ENCODE peak calls at places on chromosomes 1 and 21, in six cellular contexts. One of them, this sample, is unnamed.

GRCh38 chr21:39715804-39716397 is 29.1 kb upstream of the IGSF5 start:
- DNase-seq in stimulated activated CD4-positive, alpha-beta T cell treated with anti-CD3 and anti-CD28 coated beads, TNF-alpha, amount 100 ng/mL, for 4 hours: peak
- DNase-seq in DMS 273 treated with DMSO at 0.1 percent for 48 hours: no peak
- DNase-seq in H9: peak
- DNase-seq in lower lobe of right lung: no peak
- DNase-seq in HT-29: peak
- DNase-seq in this sample: peak

GRCh38 chr1:8910914-8911313 is 32.4 kb upstream of the ENO1 start:
- DNase-seq in HT-29: no peak
- DNase-seq in H9: no peak
- DNase-seq in lower lobe of right lung: no peak
- DNase-seq in DMS 273 treated with DMSO at 0.1 percent for 48 hours: no peak
- DNase-seq in stimulated activated CD4-positive, alpha-beta T cell treated with anti-CD3 and anti-CD28 coated beads, TNF-alpha, amount 100 ng/mL, for 4 hours: no peak
- DNase-seq in this sample: no peak

GRCh38 chr1:27391511-27392095 is 819 bp upstream of the GPR3 start:
- DNase-seq in DMS 273 treated with DMSO at 0.1 percent for 48 hours: no peak
- DNase-seq in stimulated activated CD4-positive, alpha-beta T cell treated with anti-CD3 and anti-CD28 coated beads, TNF-alpha, amount 100 ng/mL, for 4 hours: no peak
- DNase-seq in HT-29: peak
- DNase-seq in H9: peak
- DNase-seq in lower lobe of right lung: no peak
- DNase-seq in this sample: peak

GRCh38 chr1:15159166-15159555 is 5.6 kb downstream of the TMEM51 start:
- DNase-seq in H9: no peak
- DNase-seq in HT-29: no peak
- DNase-seq in stimulated activated CD4-positive, alpha-beta T cell treated with anti-CD3 and anti-CD28 coated beads, TNF-alpha, amount 100 ng/mL, for 4 hours: no peak
- DNase-seq in lower lobe of right lung: no peak
- DNase-seq in DMS 273 treated with DMSO at 0.1 percent for 48 hours: no peak
- DNase-seq in this sample: no peak

GRCh38 chr1:18608534-18608933 is 22.1 kb upstream of the PAX7 start:
- DNase-seq in lower lobe of right lung: no peak
- DNase-seq in HT-29: peak
- DNase-seq in DMS 273 treated with DMSO at 0.1 percent for 48 hours: no peak
- DNase-seq in H9: no peak
- DNase-seq in stimulated activated CD4-positive, alpha-beta T cell treated with anti-CD3 and anti-CD28 coated beads, TNF-alpha, amount 100 ng/mL, for 4 hours: no peak
- DNase-seq in this sample: no peak

GRCh38 chr1:220221670-220222069 is 50.6 kb downstream of the RAB3GAP2 start:
- DNase-seq in lower lobe of right lung: no peak
- DNase-seq in H9: no peak
- DNase-seq in stimulated activated CD4-positive, alpha-beta T cell treated with anti-CD3 and anti-CD28 coated beads, TNF-alpha, amount 100 ng/mL, for 4 hours: no peak
- DNase-seq in DMS 273 treated with DMSO at 0.1 percent for 48 hours: no peak
- DNase-seq in HT-29: no peak
- DNase-seq in this sample: no peak

GRCh38 chr1:210747890-210748289 is 386.1 kb downstream of the KCNH1 start:
- DNase-seq in lower lobe of right lung: no peak
- DNase-seq in H9: no peak
- DNase-seq in HT-29: no peak
- DNase-seq in DMS 273 treated with DMSO at 0.1 percent for 48 hours: no peak
- DNase-seq in stimulated activated CD4-positive, alpha-beta T cell treated with anti-CD3 and anti-CD28 coated beads, TNF-alpha, amount 100 ng/mL, for 4 hours: no peak
- DNase-seq in this sample: no peak

GRCh38 chr1:155324717-155325595 is 4.3 kb downstream of the RUSC1 start:
- DNase-seq in HT-29: peak
- DNase-seq in stimulated activated CD4-positive, alpha-beta T cell treated with anti-CD3 and anti-CD28 coated beads, TNF-alpha, amount 100 ng/mL, for 4 hours: no peak
- DNase-seq in DMS 273 treated with DMSO at 0.1 percent for 48 hours: peak
- DNase-seq in lower lobe of right lung: peak
- DNase-seq in H9: peak
- DNase-seq in this sample: peak

GRCh38 chr1:221162352-221162751 is 283.1 kb downstream of the HLX start:
- DNase-seq in lower lobe of right lung: no peak
- DNase-seq in HT-29: no peak
- DNase-seq in H9: no peak
- DNase-seq in DMS 273 treated with DMSO at 0.1 percent for 48 hours: no peak
- DNase-seq in stimulated activated CD4-positive, alpha-beta T cell treated with anti-CD3 and anti-CD28 coated beads, TNF-alpha, amount 100 ng/mL, for 4 hours: no peak
- DNase-seq in this sample: no peak

GRCh38 chr1:185862235-185862634 is 128.0 kb downstream of the HMCN1 start:
- DNase-seq in stimulated activated CD4-positive, alpha-beta T cell treated with anti-CD3 and anti-CD28 coated beads, TNF-alpha, amount 100 ng/mL, for 4 hours: no peak
- DNase-seq in H9: no peak
- DNase-seq in HT-29: no peak
- DNase-seq in lower lobe of right lung: no peak
- DNase-seq in DMS 273 treated with DMSO at 0.1 percent for 48 hours: no peak
- DNase-seq in this sample: peak

GRCh38 chr1:234927312-234927967 is 201.2 kb downstream of the TOMM20 start:
- DNase-seq in H9: peak
- DNase-seq in DMS 273 treated with DMSO at 0.1 percent for 48 hours: no peak
- DNase-seq in HT-29: no peak
- DNase-seq in lower lobe of right lung: no peak
- DNase-seq in stimulated activated CD4-positive, alpha-beta T cell treated with anti-CD3 and anti-CD28 coated beads, TNF-alpha, amount 100 ng/mL, for 4 hours: no peak
- DNase-seq in this sample: no peak

GRCh38 chr1:197706593-197706992 is 68.7 kb downstream of the DENND1B start:
- DNase-seq in HT-29: no peak
- DNase-seq in stimulated activated CD4-positive, alpha-beta T cell treated with anti-CD3 and anti-CD28 coated beads, TNF-alpha, amount 100 ng/mL, for 4 hours: no peak
- DNase-seq in H9: no peak
- DNase-seq in DMS 273 treated with DMSO at 0.1 percent for 48 hours: no peak
- DNase-seq in lower lobe of right lung: no peak
- DNase-seq in this sample: no peak

GRCh38 chr21:42609806-42610205 is 43.6 kb upstream of the PDE9A start:
- DNase-seq in DMS 273 treated with DMSO at 0.1 percent for 48 hours: no peak
- DNase-seq in lower lobe of right lung: no peak
- DNase-seq in HT-29: no peak
- DNase-seq in H9: no peak
- DNase-seq in stimulated activated CD4-positive, alpha-beta T cell treated with anti-CD3 and anti-CD28 coated beads, TNF-alpha, amount 100 ng/mL, for 4 hours: no peak
- DNase-seq in this sample: no peak

GRCh38 chr1:186839077-186839400 is 10.3 kb downstream of the PLA2G4A start:
- DNase-seq in stimulated activated CD4-positive, alpha-beta T cell treated with anti-CD3 and anti-CD28 coated beads, TNF-alpha, amount 100 ng/mL, for 4 hours: no peak
- DNase-seq in DMS 273 treated with DMSO at 0.1 percent for 48 hours: no peak
- DNase-seq in HT-29: peak
- DNase-seq in H9: no peak
- DNase-seq in lower lobe of right lung: no peak
- DNase-seq in this sample: no peak

GRCh38 chr1:149997585-149998262 is 12.8 kb downstream of the OTUD7B start:
- DNase-seq in HT-29: no peak
- DNase-seq in H9: no peak
- DNase-seq in stimulated activated CD4-positive, alpha-beta T cell treated with anti-CD3 and anti-CD28 coated beads, TNF-alpha, amount 100 ng/mL, for 4 hours: no peak
- DNase-seq in lower lobe of right lung: no peak
- DNase-seq in DMS 273 treated with DMSO at 0.1 percent for 48 hours: no peak
- DNase-seq in this sample: no peak

GRCh38 chr21:46104104-46104503 is 6.2 kb downstream of the COL6A2 start:
- DNase-seq in DMS 273 treated with DMSO at 0.1 percent for 48 hours: no peak
- DNase-seq in stimulated activated CD4-positive, alpha-beta T cell treated with anti-CD3 and anti-CD28 coated beads, TNF-alpha, amount 100 ng/mL, for 4 hours: no peak
- DNase-seq in lower lobe of right lung: no peak
- DNase-seq in H9: no peak
- DNase-seq in HT-29: no peak
- DNase-seq in this sample: no peak

GRCh38 chr1:174169342-174169741 is 10.0 kb downstream of the RABGAP1L start:
- DNase-seq in stimulated activated CD4-positive, alpha-beta T cell treated with anti-CD3 and anti-CD28 coated beads, TNF-alpha, amount 100 ng/mL, for 4 hours: no peak
- DNase-seq in DMS 273 treated with DMSO at 0.1 percent for 48 hours: no peak
- DNase-seq in lower lobe of right lung: no peak
- DNase-seq in HT-29: no peak
- DNase-seq in H9: no peak
- DNase-seq in this sample: no peak

GRCh38 chr1:67584938-67585337 is 100.1 kb upstream of the GADD45A start:
- DNase-seq in DMS 273 treated with DMSO at 0.1 percent for 48 hours: no peak
- DNase-seq in lower lobe of right lung: no peak
- DNase-seq in stimulated activated CD4-positive, alpha-beta T cell treated with anti-CD3 and anti-CD28 coated beads, TNF-alpha, amount 100 ng/mL, for 4 hours: no peak
- DNase-seq in HT-29: no peak
- DNase-seq in H9: no peak
- DNase-seq in this sample: no peak

GRCh38 chr1:245686006-245686405 is 531.2 kb downstream of the KIF26B start:
- DNase-seq in lower lobe of right lung: peak
- DNase-seq in DMS 273 treated with DMSO at 0.1 percent for 48 hours: no peak
- DNase-seq in HT-29: no peak
- DNase-seq in H9: no peak
- DNase-seq in stimulated activated CD4-positive, alpha-beta T cell treated with anti-CD3 and anti-CD28 coated beads, TNF-alpha, amount 100 ng/mL, for 4 hours: no peak
- DNase-seq in this sample: no peak

GRCh38 chr21:42545317-42545716 is 31.7 kb downstream of the SLC37A1 start:
- DNase-seq in H9: no peak
- DNase-seq in HT-29: no peak
- DNase-seq in DMS 273 treated with DMSO at 0.1 percent for 48 hours: no peak
- DNase-seq in stimulated activated CD4-positive, alpha-beta T cell treated with anti-CD3 and anti-CD28 coated beads, TNF-alpha, amount 100 ng/mL, for 4 hours: no peak
- DNase-seq in lower lobe of right lung: no peak
- DNase-seq in this sample: no peak

GRCh38 chr21:39599191-39599966 is 13.4 kb upstream of the B3GALT5 start:
- DNase-seq in DMS 273 treated with DMSO at 0.1 percent for 48 hours: no peak
- DNase-seq in stimulated activated CD4-positive, alpha-beta T cell treated with anti-CD3 and anti-CD28 coated beads, TNF-alpha, amount 100 ng/mL, for 4 hours: no peak
- DNase-seq in lower lobe of right lung: no peak
- DNase-seq in H9: no peak
- DNase-seq in HT-29: no peak
- DNase-seq in this sample: no peak

GRCh38 chr1:65890201-65890600 is 97.5 kb downstream of the PDE4B start:
- DNase-seq in stimulated activated CD4-positive, alpha-beta T cell treated with anti-CD3 and anti-CD28 coated beads, TNF-alpha, amount 100 ng/mL, for 4 hours: no peak
- DNase-seq in lower lobe of right lung: no peak
- DNase-seq in HT-29: no peak
- DNase-seq in H9: no peak
- DNase-seq in DMS 273 treated with DMSO at 0.1 percent for 48 hours: no peak
- DNase-seq in this sample: no peak

GRCh38 chr1:199855580-199855979 is 171.9 kb upstream of the NR5A2 start:
- DNase-seq in H9: no peak
- DNase-seq in stimulated activated CD4-positive, alpha-beta T cell treated with anti-CD3 and anti-CD28 coated beads, TNF-alpha, amount 100 ng/mL, for 4 hours: no peak
- DNase-seq in HT-29: no peak
- DNase-seq in lower lobe of right lung: no peak
- DNase-seq in DMS 273 treated with DMSO at 0.1 percent for 48 hours: no peak
- DNase-seq in this sample: no peak

GRCh38 chr1:231107600-231108326 is 54.1 kb upstream of the TRIM67 start:
- DNase-seq in lower lobe of right lung: no peak
- DNase-seq in DMS 273 treated with DMSO at 0.1 percent for 48 hours: no peak
- DNase-seq in HT-29: no peak
- DNase-seq in stimulated activated CD4-positive, alpha-beta T cell treated with anti-CD3 and anti-CD28 coated beads, TNF-alpha, amount 100 ng/mL, for 4 hours: no peak
- DNase-seq in H9: no peak
- DNase-seq in this sample: no peak

GRCh38 chr1:18091660-18092446 is 15.7 kb upstream of the IGSF21 start:
- DNase-seq in lower lobe of right lung: no peak
- DNase-seq in DMS 273 treated with DMSO at 0.1 percent for 48 hours: no peak
- DNase-seq in HT-29: no peak
- DNase-seq in stimulated activated CD4-positive, alpha-beta T cell treated with anti-CD3 and anti-CD28 coated beads, TNF-alpha, amount 100 ng/mL, for 4 hours: no peak
- DNase-seq in H9: no peak
- DNase-seq in this sample: no peak

GRCh38 chr1:42379794-42380616 is 587 bp upstream of the RIMKLA start:
- DNase-seq in stimulated activated CD4-positive, alpha-beta T cell treated with anti-CD3 and anti-CD28 coated beads, TNF-alpha, amount 100 ng/mL, for 4 hours: no peak
- DNase-seq in DMS 273 treated with DMSO at 0.1 percent for 48 hours: no peak
- DNase-seq in HT-29: peak
- DNase-seq in H9: peak
- DNase-seq in lower lobe of right lung: peak
- DNase-seq in this sample: peak

GRCh38 chr1:233569636-233570035 is 44.3 kb upstream of the KCNK1 start:
- DNase-seq in HT-29: no peak
- DNase-seq in DMS 273 treated with DMSO at 0.1 percent for 48 hours: no peak
- DNase-seq in H9: no peak
- DNase-seq in stimulated activated CD4-positive, alpha-beta T cell treated with anti-CD3 and anti-CD28 coated beads, TNF-alpha, amount 100 ng/mL, for 4 hours: no peak
- DNase-seq in lower lobe of right lung: no peak
- DNase-seq in this sample: no peak

GRCh38 chr1:25774921-25775774 is 24.8 kb upstream of the SELENON start:
- DNase-seq in H9: no peak
- DNase-seq in HT-29: no peak
- DNase-seq in DMS 273 treated with DMSO at 0.1 percent for 48 hours: no peak
- DNase-seq in stimulated activated CD4-positive, alpha-beta T cell treated with anti-CD3 and anti-CD28 coated beads, TNF-alpha, amount 100 ng/mL, for 4 hours: peak
- DNase-seq in lower lobe of right lung: no peak
- DNase-seq in this sample: no peak

GRCh38 chr1:179303173-179303572 is 9.6 kb downstream of the SOAT1 start:
- DNase-seq in DMS 273 treated with DMSO at 0.1 percent for 48 hours: no peak
- DNase-seq in H9: no peak
- DNase-seq in stimulated activated CD4-positive, alpha-beta T cell treated with anti-CD3 and anti-CD28 coated beads, TNF-alpha, amount 100 ng/mL, for 4 hours: no peak
- DNase-seq in HT-29: no peak
- DNase-seq in lower lobe of right lung: no peak
- DNase-seq in this sample: no peak

GRCh38 chr1:20290624-20291597 is at the start of gene VWA5B1:
- DNase-seq in HT-29: no peak
- DNase-seq in H9: peak
- DNase-seq in stimulated activated CD4-positive, alpha-beta T cell treated with anti-CD3 and anti-CD28 coated beads, TNF-alpha, amount 100 ng/mL, for 4 hours: no peak
- DNase-seq in DMS 273 treated with DMSO at 0.1 percent for 48 hours: no peak
- DNase-seq in lower lobe of right lung: no peak
- DNase-seq in this sample: peak

This sample was measured in hepatocyte.